ENCODE peak calls at places on chromosomes 16 and 17, in eight cellular contexts. Y is foreskin keratinocyte; B is skeletal muscle cell; E is GM10248; A is MCF 10A; H is stimulated activated CD4-positive, alpha-beta T cell treated with anti-CD3 and anti-CD28 coated beads, TNF-alpha, amount 100 ng/mL, for 4 hours; C is activated T-cell treated with anti-CD3 and anti-CD28 coated beads for 24 hours; Z is A549. I is an unnamed sample.

GRCh38 chr16:12907670-12908233 is 6.4 kb downstream of the SHISA9 start:
- DNase-seq in Y (no peak), B (no peak), E (no peak), A (no peak), H (no peak), C (no peak), Z (peak), I (no peak)

GRCh38 chr17:47649972-47650524 is 329 bp downstream of the KPNB1 start:
- DNase-seq in Y (peak), B (no peak), E (peak), A (no peak), H (no peak), C (no peak), Z (no peak), I (peak)

GRCh38 chr17:7219434-7219811 is 213 bp downstream of the DLG4 start:
- DNase-seq in Y (no peak), B (no peak), E (no peak), A (no peak), H (no peak), C (no peak), Z (no peak), I (no peak)

GRCh38 chr16:30358990-30359870 is 4.1 kb upstream of the CD2BP2 start:
- DNase-seq in Y (no peak), B (no peak), E (no peak), A (no peak), H (no peak), C (no peak), Z (no peak), I (no peak)

GRCh38 chr16:77868478-77868877 is 80.1 kb downstream of the VAT1L start:
- DNase-seq in Y (no peak), B (no peak), E (peak), A (no peak), H (no peak), C (no peak), Z (no peak), I (no peak)

GRCh38 chr16:68644715-68645493 is at the start of gene CDH3:
- DNase-seq in Y (peak), B (no peak), E (no peak), A (peak), H (no peak), C (no peak), Z (no peak), I (no peak)

GRCh38 chr17:65867014-65867413 is 305.6 kb upstream of the AXIN2 start:
- DNase-seq in Y (no peak), B (no peak), E (no peak), A (no peak), H (no peak), C (no peak), Z (no peak), I (no peak)

GRCh38 chr17:1649116-1649843 is 386 bp downstream of the RILP start:
- DNase-seq in Y (peak), B (peak), E (peak), A (peak), H (peak), C (peak), Z (peak), I (peak)

GRCh38 chr17:39235555-39236221 is 9.9 kb upstream of the STAC2 start:
- DNase-seq in Y (peak), B (no peak), E (peak), A (peak), H (no peak), C (no peak), Z (peak), I (peak)

GRCh38 chr17:9074106-9074505 is 52.8 kb downstream of the NTN1 start:
- DNase-seq in Y (no peak), B (no peak), E (no peak), A (peak), H (no peak), C (no peak), Z (no peak), I (no peak)

GRCh38 chr17:37648555-37648954 is 5.3 kb upstream of the DDX52 start:
- DNase-seq in Y (peak), B (no peak), E (no peak), A (peak), H (no peak), C (no peak), Z (no peak), I (no peak)

GRCh38 chr17:15920758-15921239 is 24.1 kb upstream of the ADORA2B start:
- DNase-seq in Y (peak), B (peak), E (no peak), A (peak), H (no peak), C (no peak), Z (peak), I (no peak)

GRCh38 chr16:49488336-49488735 is 114.7 kb downstream of the C16orf78 start:
- DNase-seq in Y (no peak), B (no peak), E (no peak), A (no peak), H (no peak), C (no peak), Z (no peak), I (no peak)

GRCh38 chr17:80920406-80920805 is 71.2 kb upstream of the CHMP6 start:
- DNase-seq in Y (no peak), B (no peak), E (no peak), A (no peak), H (no peak), C (no peak), Z (no peak), I (no peak)

GRCh38 chr17:8226536-8227237 is 16.3 kb upstream of the AURKB start:
- DNase-seq in Y (peak), B (peak), E (peak), A (peak), H (no peak), C (peak), Z (peak), I (no peak)

I was measured in B cell.